ENCODE peak calls at places on chromosomes 12 and 14, in eight cellular contexts. N is right atrium auricular region, R is gastrocnemius medialis, U is H1, P is brain microvascular endothelial cell, E is lower lobe of right lung, H is mammary epithelial cell, D is PC-3. B is an unnamed sample.

GRCh38 chr12:52307836-52308806 is 13.1 kb downstream of the KRT83 start:
- DNase-seq in R (peak; percentile 76), U (peak; percentile 83), P (peak; percentile 20), D (peak; percentile 59), E (peak; percentile 78), H (peak; percentile 50), N (no peak), B (peak; percentile 20)

GRCh38 chr12:70627677-70628076 is 9.6 kb downstream of the PTPRB start:
- DNase-seq in U (no peak), H (no peak), P (no peak), E (no peak), R (no peak), N (no peak), D (no peak), B (no peak)

GRCh38 chr12:46382425-46382973 is 9.9 kb upstream of the SLC38A2 start:
- DNase-seq in E (no peak), N (no peak), D (peak; percentile 27), R (peak; percentile 39), H (no peak), P (no peak), U (no peak), B (peak; percentile 47)

GRCh38 chr14:34851395-34851794 is 23.8 kb downstream of the BAZ1A start:
- DNase-seq in N (no peak), H (peak; percentile 7), E (no peak), D (peak; percentile 73), U (no peak), P (peak; percentile 31), R (no peak), B (no peak)

GRCh38 chr14:104099096-104100041 is 13.9 kb downstream of the ASPG start:
- DNase-seq in N (no peak), H (no peak), R (no peak), P (no peak), E (peak; percentile 45), U (no peak), D (no peak), B (no peak)

GRCh38 chr12:116121453-116121871 is 156.0 kb downstream of the MED13L start:
- DNase-seq in P (no peak), D (no peak), R (no peak), N (no peak), E (no peak), H (peak; percentile 38), U (no peak), B (no peak)

GRCh38 chr12:59708059-59708458 is 112.2 kb downstream of the SLC16A7 start:
- DNase-seq in R (no peak), D (peak; percentile 79), P (peak; percentile 13), U (no peak), H (peak; percentile 67), E (no peak), N (no peak), B (no peak)

GRCh38 chr14:89399594-89400068 is 17.4 kb downstream of the FOXN3 start:
- DNase-seq in U (peak; percentile 47), D (no peak), N (no peak), P (peak; percentile 92), H (no peak), E (no peak), R (no peak), B (no peak)

GRCh38 chr12:104792570-104792969 is 165.5 kb downstream of the SLC41A2 start:
- DNase-seq in H (peak; percentile 81), U (no peak), D (peak; percentile 94), E (no peak), R (peak; percentile 64), P (peak; percentile 89), N (peak; percentile 62), B (peak; percentile 57)

GRCh38 chr14:24150061-24150460 is 2.8 kb downstream of the RNF31 start:
- DNase-seq in R (no peak), D (no peak), U (no peak), N (no peak), H (no peak), P (no peak), E (no peak), B (no peak)

GRCh38 chr14:31206536-31207286 is 882 bp downstream of the HECTD1 start:
- DNase-seq in D (peak; percentile 16), U (peak; percentile 70), R (peak; percentile 41), N (no peak), P (peak; percentile 1), E (peak; percentile 57), H (no peak), B (no peak)

GRCh38 chr14:81710232-81710845 is 176.7 kb upstream of the SEL1L start:
- DNase-seq in P (no peak), E (no peak), H (peak; percentile 20), N (no peak), D (peak; percentile 55), U (no peak), R (no peak), B (no peak)

DNA sequence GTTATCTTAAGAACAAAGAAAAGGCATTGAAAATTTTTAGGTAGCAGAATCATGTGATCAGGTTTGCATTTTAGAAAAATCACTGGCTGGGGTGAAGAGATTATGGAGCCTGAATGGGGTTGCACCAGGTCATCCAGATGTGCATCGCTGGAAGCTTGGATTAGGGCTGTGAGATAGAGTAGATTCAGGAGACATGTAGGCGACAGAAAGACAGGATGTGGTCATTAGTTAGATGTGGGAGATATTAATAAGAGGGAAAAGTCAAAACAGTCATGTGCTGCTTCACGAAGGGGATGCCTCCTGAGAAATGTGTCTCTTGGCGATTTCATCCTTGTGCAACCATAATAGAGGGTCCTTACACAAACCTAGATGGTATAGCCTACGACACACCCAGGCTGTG is 25.1 kb downstream of the TEAD4 start:
- DNase-seq in U (no peak), P (no peak), H (no peak), N (no peak), D (no peak), E (no peak), R (no peak), B (no peak)
- H3K36me3 ChIP-seq in U (peaks cover 11% of the 10 kb centered on the region), P (peaks cover 6% of the 10 kb centered on the region), H (peaks cover 3% of the 10 kb centered on the region), N (no peaks in the 10 kb centered on the region), D (no peaks in the 10 kb centered on the region), E (no peaks in the 10 kb centered on the region), R (no peaks in the 10 kb centered on the region), B (no peaks in the 10 kb centered on the region)

DNA sequence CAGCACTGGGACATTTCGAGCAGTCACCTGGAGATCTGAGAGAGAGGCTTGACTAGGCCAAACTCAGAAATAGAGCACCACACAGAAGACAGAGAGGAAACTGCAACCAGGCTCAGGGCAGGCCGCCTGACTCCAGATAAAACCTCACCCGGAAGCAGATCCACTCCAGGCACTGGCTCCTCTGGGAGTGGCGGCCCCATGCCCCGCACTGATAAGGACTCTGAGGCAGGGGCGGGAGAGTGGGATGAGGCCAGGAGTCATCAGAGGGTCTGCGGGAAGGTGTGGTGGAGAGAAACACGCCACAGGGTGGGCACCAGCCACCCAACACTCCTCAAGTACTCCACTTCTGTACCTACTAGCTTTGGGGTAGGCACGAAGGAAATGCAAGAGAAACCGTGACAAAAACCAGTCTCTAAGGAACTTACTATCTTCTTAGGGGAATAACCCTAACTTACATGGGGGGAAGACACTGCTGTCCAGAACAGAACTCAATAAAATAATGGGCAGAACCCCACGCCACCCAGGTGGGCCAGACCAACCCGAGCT is 71.3 kb downstream of the CHGA start:
- DNase-seq in H (no peak), N (no peak), E (no peak), R (no peak), U (no peak), D (no peak), P (no peak), B (no peak)
- H3K36me3 ChIP-seq in H (peaks cover 2% of the 10 kb centered on the region), N (no peaks in the 10 kb centered on the region), E (peaks cover 13% of the 10 kb centered on the region), R (no peaks in the 10 kb centered on the region), U (peaks cover 6% of the 10 kb centered on the region), D (peaks cover 2% of the 10 kb centered on the region), P (no peaks in the 10 kb centered on the region), B (no peaks in the 10 kb centered on the region)

GRCh38 chr12:67624355-67624754 is 24.2 kb upstream of the DYRK2 start:
- DNase-seq in N (no peak), D (no peak), H (no peak), R (no peak), E (no peak), P (no peak), U (no peak), B (no peak)

GRCh38 chr12:67623259-67623658 is 25.3 kb upstream of the DYRK2 start:
- DNase-seq in P (no peak), E (no peak), D (no peak), U (no peak), R (no peak), H (no peak), N (no peak), B (no peak)

GRCh38 chr12:67621926-67622325 is 26.6 kb upstream of the DYRK2 start:
- DNase-seq in U (no peak), R (no peak), D (no peak), E (no peak), H (no peak), N (no peak), P (no peak), B (no peak)

GRCh38 chr12:67625004-67625403 is 23.5 kb upstream of the DYRK2 start:
- DNase-seq in N (no peak), P (no peak), E (no peak), R (no peak), U (no peak), H (no peak), D (no peak), B (no peak)

DNA sequence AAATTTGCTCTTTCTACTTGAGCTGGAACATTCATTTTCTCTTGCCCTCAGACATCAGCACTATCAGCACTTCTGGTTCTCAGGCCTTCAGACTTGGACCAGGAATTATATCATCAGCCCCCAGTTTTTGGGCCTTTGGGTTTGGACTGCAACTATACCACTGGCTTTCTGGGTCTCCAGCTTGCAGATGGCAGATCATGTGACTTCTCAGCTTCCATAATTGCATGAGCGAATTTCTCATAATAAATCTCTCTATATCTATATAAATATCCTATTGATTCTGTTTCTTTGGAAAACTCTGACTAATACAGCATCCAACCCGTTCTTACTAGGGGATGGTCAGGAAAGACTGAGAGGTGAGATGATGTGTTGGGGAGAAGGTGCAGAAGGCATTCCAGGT is 22.4 kb upstream of the DYRK2 start:
- DNase-seq in H (no peak), U (no peak), N (no peak), P (no peak), D (no peak), E (no peak), R (no peak), B (no peak)
- H3K36me3 ChIP-seq in H (no peaks in the 10 kb centered on the region), U (no peaks in the 10 kb centered on the region), N (no peaks in the 10 kb centered on the region), P (no peaks in the 10 kb centered on the region), D (no peaks in the 10 kb centered on the region), E (no peaks in the 10 kb centered on the region), R (no peaks in the 10 kb centered on the region), B (no peaks in the 10 kb centered on the region)

GRCh38 chr14:102000902-102001301 is 36.5 kb downstream of the DYNC1H1 start:
- DNase-seq in H (no peak), E (no peak), N (no peak), P (no peak), R (no peak), D (no peak), U (no peak), B (no peak)

GRCh38 chr14:102007916-102008418 is 43.6 kb downstream of the DYNC1H1 start:
- DNase-seq in R (no peak), P (no peak), H (no peak), E (no peak), N (no peak), D (no peak), U (no peak), B (no peak)

GRCh38 chr14:102008891-102009290 is 44.5 kb downstream of the DYNC1H1 start:
- DNase-seq in P (no peak), D (no peak), H (no peak), U (no peak), N (no peak), R (no peak), E (no peak), B (no peak)

GRCh38 chr14:102005336-102005735 is 41.0 kb downstream of the DYNC1H1 start:
- DNase-seq in N (no peak), R (no peak), H (no peak), U (no peak), P (no peak), D (no peak), E (no peak), B (no peak)
- H3K36me3 ChIP-seq in N (peaks cover 100% of the 10 kb centered on the region), R (peaks cover 14% of the 10 kb centered on the region), H (peaks cover 63% of the 10 kb centered on the region), U (peaks cover 94% of the 10 kb centered on the region), P (peaks cover 93% of the 10 kb centered on the region), D (peaks cover 88% of the 10 kb centered on the region), E (peaks cover 100% of the 10 kb centered on the region), B (no peaks in the 10 kb centered on the region)